ENCODE peak calls at places on chromosome 16, in five cellular contexts. O is HepG2, E is IMR-90, U is H1, I is K562. J is an unnamed sample.

GRCh38 chr16:56530872-56531271 is 11.0 kb upstream of the BBS2 start:
- DNase-seq in O (no peak), E (no peak), U (no peak), I (no peak), J (no peak)

GRCh38 chr16:20285993-20286499 is 41.3 kb downstream of the GP2 start:
- DNase-seq in O (no peak), E (no peak), U (no peak), I (no peak), J (no peak)

GRCh38 chr16:53872248-53873221 is 168.6 kb downstream of the FTO start:
- DNase-seq in O (no peak), E (peak; percentile 93), U (no peak), I (no peak), J (no peak)

GRCh38 chr16:20291807-20292206 is 35.5 kb downstream of the GP2 start:
- DNase-seq in O (no peak), E (no peak), U (no peak), I (no peak), J (no peak)

GRCh38 chr16:1109648-1110047 is 13.6 kb upstream of the C1QTNF8 start:
- DNase-seq in O (no peak), E (no peak), U (no peak), I (no peak), J (no peak)

GRCh38 chr16:50238868-50239301 is 27.5 kb upstream of the ADCY7 start:
- DNase-seq in O (no peak), E (no peak), U (no peak), I (no peak), J (no peak)

GRCh38 chr16:67663877-67664222 is 2.7 kb downstream of the ENKD1 start:
- DNase-seq in O (no peak), E (no peak), U (no peak), I (no peak), J (no peak)

GRCh38 chr16:29809850-29810698 is 1.9 kb upstream of the PRRT2 start:
- DNase-seq in O (no peak), E (no peak), U (no peak), I (no peak), J (no peak)

GRCh38 chr16:3501783-3502400 is 1.1 kb downstream of the CLUAP1 start:
- DNase-seq in O (no peak), E (no peak), U (no peak), I (no peak), J (no peak)

GRCh38 chr16:12569061-12569460 is 234.6 kb downstream of the CPPED1 start:
- DNase-seq in O (no peak), E (no peak), U (no peak), I (no peak), J (no peak)

GRCh38 chr16:26857371-26857770 is 209.4 kb upstream of the C16orf82 start:
- DNase-seq in O (no peak), E (no peak), U (no peak), I (no peak), J (no peak)

GRCh38 chr16:9523994-9524393 is 432.6 kb downstream of the HAPSTR1 start:
- DNase-seq in O (no peak), E (no peak), U (no peak), I (no peak), J (no peak)
- TF ChIP-seq MAFK in O (no peak), E (no peak), U (no peak), I (no peak), J (no peak)

DNA sequence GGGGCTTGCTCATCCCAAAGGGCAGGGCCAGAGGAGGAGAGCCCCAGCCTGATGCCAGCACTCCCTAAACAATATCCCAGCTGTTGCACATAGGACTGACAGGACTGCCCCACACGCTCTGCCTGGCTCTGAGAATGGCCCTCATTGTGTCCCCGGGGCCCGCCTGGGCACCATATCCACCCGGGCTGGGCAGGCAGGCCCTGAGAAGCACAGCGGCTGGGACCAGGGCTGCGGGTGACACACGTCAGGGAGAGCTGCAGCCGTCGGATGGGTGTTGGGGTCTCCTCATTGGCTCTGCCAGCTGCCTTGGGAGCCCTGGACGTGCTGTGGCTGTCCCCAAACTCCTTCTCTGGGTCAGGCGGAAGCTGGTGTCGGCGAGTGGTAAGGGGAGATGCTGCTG is 4.2 kb downstream of the BCAR1 start:
- DNase-seq in O (no peak), E (no peak), U (no peak), I (no peak), J (no peak)
- H3K4me1 ChIP-seq in O (peaks cover 77% of the 10 kb centered on the region), E (peaks cover 62% of the 10 kb centered on the region), U (peaks cover 62% of the 10 kb centered on the region), I (peaks cover 81% of the 10 kb centered on the region), J (peaks cover 75% of the 10 kb centered on the region)

GRCh38 chr16:24635900-24636610 is 93.4 kb upstream of the TNRC6A start:
- DNase-seq in O (no peak), E (peak; percentile 91), U (no peak), I (no peak), J (peak; percentile 92)
- TF ChIP-seq MAFK in O (no peak), E (peak; percentile 71), U (no peak), I (no peak), J (peak; percentile 94)

DNA sequence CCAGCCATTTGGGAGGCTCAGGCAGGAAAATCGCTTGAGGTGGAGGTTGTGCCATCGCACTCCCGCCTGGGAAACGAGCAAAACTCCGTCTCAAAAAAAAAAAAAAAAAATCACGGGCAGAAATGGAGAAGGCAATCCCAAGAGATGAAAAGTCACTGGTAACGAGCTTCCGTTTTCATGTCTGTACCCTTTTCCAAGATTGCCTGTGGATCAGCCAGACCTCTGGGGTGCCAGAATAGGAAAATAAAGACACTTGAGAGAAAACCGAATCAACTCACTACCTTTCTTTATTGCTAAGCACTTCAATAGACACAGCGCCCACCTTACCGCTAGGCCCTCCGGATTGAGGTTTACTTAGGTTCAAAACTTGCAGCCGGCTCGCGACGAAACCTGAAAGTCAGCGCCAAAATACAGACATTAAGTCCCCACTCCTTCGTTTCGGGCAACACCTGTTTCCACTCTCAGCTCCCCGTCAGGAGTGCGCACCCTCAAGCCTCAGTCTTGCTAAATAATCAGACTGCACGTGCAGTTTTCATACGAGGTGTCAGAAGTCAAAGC is 970 bp upstream of the TRAF7 start:
- DNase-seq in O (no peak), E (no peak), U (no peak), I (no peak), J (no peak)
- H3K4me1 ChIP-seq in O (peaks cover 74% of the 10 kb centered on the region), E (peaks cover 50% of the 10 kb centered on the region), U (peaks cover 54% of the 10 kb centered on the region), I (peaks cover 71% of the 10 kb centered on the region), J (peaks cover 63% of the 10 kb centered on the region)

GRCh38 chr16:85990861-85991301 is 91.9 kb downstream of the IRF8 start:
- DNase-seq in O (no peak), E (no peak), U (no peak), I (no peak), J (no peak)
- TF ChIP-seq MAFK in O (no peak), E (no peak), U (no peak), I (no peak), J (no peak)

DNA sequence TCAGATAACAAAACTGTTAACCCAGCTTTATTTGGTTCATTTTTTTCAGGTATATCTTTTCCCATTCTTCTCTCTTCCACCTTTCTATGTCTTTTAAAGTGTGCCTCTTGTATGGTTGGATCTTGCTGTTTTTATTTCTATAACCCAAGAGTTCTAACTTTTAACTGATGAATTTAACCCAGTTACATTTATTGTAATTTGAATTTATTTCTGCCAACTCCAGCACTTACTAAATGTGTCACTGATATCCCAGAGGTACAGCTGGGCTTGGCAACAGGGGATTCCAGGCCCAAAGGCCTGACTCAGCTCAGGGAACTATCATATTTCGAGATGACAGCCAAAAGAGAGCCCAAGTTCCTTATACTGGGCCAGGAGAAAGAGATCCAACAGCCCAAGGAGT is 200.1 kb downstream of the GSG1L start:
- DNase-seq in O (no peak), E (no peak), U (no peak), I (no peak), J (no peak)
- H3K4me1 ChIP-seq in O (no peaks in the 10 kb centered on the region), E (no peaks in the 10 kb centered on the region), U (no peaks in the 10 kb centered on the region), I (no peaks in the 10 kb centered on the region), J (no peaks in the 10 kb centered on the region)